ENCODE peak calls at places on chromosome 14, in five cellular contexts. N, T, B, G and X are unnamed samples.

GRCh38 chr14:38737657-38738056 is 365.4 kb downstream of the SEC23A start:
- DNase-seq in N (peak), T (no peak), B (peak), G (no peak), X (no peak)

GRCh38 chr14:25111061-25111601 is 61.2 kb upstream of the STXBP6 start:
- DNase-seq in N (peak), T (peak), B (no peak), G (no peak), X (no peak)

GRCh38 chr14:75184447-75184846 is 8.0 kb upstream of the TMED10 start:
- DNase-seq in N (no peak), T (peak), B (no peak), G (no peak), X (no peak)

GRCh38 chr14:71143391-71144290 is 236.4 kb downstream of the PCNX1 start:
- DNase-seq in N (no peak), T (peak), B (no peak), G (no peak), X (peak)

GRCh38 chr14:72830786-72831583 is 62.9 kb downstream of the DPF3 start:
- DNase-seq in N (peak), T (peak), B (peak), G (peak), X (no peak)

GRCh38 chr14:23006544-23007419 is 3.2 kb downstream of the C14orf93 start:
- DNase-seq in N (peak), T (peak), B (peak), G (peak), X (peak)

GRCh38 chr14:37034410-37035285 is 137.8 kb downstream of the SLC25A21 start:
- DNase-seq in N (no peak), T (peak), B (no peak), G (no peak), X (no peak)

GRCh38 chr14:100524933-100525243 is 62.3 kb downstream of the BEGAIN start:
- DNase-seq in N (peak), T (peak), B (peak), G (peak), X (peak)

GRCh38 chr14:24160499-24160849 is 591 bp upstream of the IRF9 start:
- DNase-seq in N (no peak), T (no peak), B (no peak), G (no peak), X (no peak)

GRCh38 chr14:24051789-24052655 is at the start of gene CARMIL3:
- DNase-seq in N (peak), T (peak), B (peak), G (peak), X (peak)

GRCh38 chr14:81323621-81324400 is 76.3 kb downstream of the STON2 start:
- DNase-seq in N (peak), T (no peak), B (peak), G (peak), X (no peak)

GRCh38 chr14:24852312-24853060 is 197.5 kb downstream of the STXBP6 start:
- DNase-seq in N (peak), T (no peak), B (no peak), G (peak), X (no peak)

GRCh38 chr14:97878727-97879126 is 1081.5 kb downstream of the VRK1 start:
- DNase-seq in N (no peak), T (peak), B (no peak), G (peak), X (peak)

GRCh38 chr14:100611811-100612480 is 24.7 kb upstream of the BEGAIN start:
- DNase-seq in N (no peak), T (no peak), B (peak), G (no peak), X (no peak)

GRCh38 chr14:84987042-84987441 is 542.9 kb upstream of the FLRT2 start:
- DNase-seq in N (no peak), T (no peak), B (no peak), G (no peak), X (no peak)

GRCh38 chr14:85296466-85297210 is 233.3 kb upstream of the FLRT2 start:
- DNase-seq in N (no peak), T (peak), B (no peak), G (no peak), X (no peak)

GRCh38 chr14:56002876-56003625 is 115.2 kb upstream of the PELI2 start:
- DNase-seq in N (peak), T (no peak), B (no peak), G (no peak), X (peak)

GRCh38 chr14:25953532-25954144 is 644.2 kb downstream of the NOVA1 start:
- DNase-seq in N (no peak), T (peak), B (no peak), G (peak), X (no peak)

GRCh38 chr14:74358176-74358829 is 10.0 kb downstream of the VRTN start:
- DNase-seq in N (no peak), T (no peak), B (no peak), G (no peak), X (no peak)

GRCh38 chr14:101458536-101459391 is 102.5 kb upstream of the DIO3 start:
- DNase-seq in N (peak), T (no peak), B (peak), G (no peak), X (no peak)

GRCh38 chr14:96225745-96226151 is 21.1 kb downstream of the BDKRB2 start:
- DNase-seq in N (peak), T (peak), B (peak), G (peak), X (no peak)

GRCh38 chr14:49865431-49865859 is 12.9 kb upstream of the NEMF start:
- DNase-seq in N (peak), T (peak), B (peak), G (peak), X (peak)

GRCh38 chr14:35578135-35578534 is 44.2 kb downstream of the INSM2 start:
- DNase-seq in N (no peak), T (no peak), B (no peak), G (no peak), X (no peak)

GRCh38 chr14:49853572-49854375 is 1.2 kb upstream of the NEMF start:
- DNase-seq in N (peak), T (peak), B (peak), G (peak), X (peak)

GRCh38 chr14:67583711-67584644 is 16.1 kb downstream of the PIGH start:
- DNase-seq in N (peak), T (peak), B (peak), G (peak), X (peak)

GRCh38 chr14:100405752-100406455 is 82.8 kb downstream of the SLC25A47 start:
- DNase-seq in N (no peak), T (no peak), B (no peak), G (peak), X (no peak)

GRCh38 chr14:54848910-54849309 is 53.7 kb downstream of the GCH1 start:
- DNase-seq in N (peak), T (no peak), B (no peak), G (no peak), X (no peak)

GRCh38 chr14:41859336-41859735 is 252.7 kb downstream of the LRFN5 start:
- DNase-seq in N (no peak), T (peak), B (no peak), G (no peak), X (no peak)

DNA sequence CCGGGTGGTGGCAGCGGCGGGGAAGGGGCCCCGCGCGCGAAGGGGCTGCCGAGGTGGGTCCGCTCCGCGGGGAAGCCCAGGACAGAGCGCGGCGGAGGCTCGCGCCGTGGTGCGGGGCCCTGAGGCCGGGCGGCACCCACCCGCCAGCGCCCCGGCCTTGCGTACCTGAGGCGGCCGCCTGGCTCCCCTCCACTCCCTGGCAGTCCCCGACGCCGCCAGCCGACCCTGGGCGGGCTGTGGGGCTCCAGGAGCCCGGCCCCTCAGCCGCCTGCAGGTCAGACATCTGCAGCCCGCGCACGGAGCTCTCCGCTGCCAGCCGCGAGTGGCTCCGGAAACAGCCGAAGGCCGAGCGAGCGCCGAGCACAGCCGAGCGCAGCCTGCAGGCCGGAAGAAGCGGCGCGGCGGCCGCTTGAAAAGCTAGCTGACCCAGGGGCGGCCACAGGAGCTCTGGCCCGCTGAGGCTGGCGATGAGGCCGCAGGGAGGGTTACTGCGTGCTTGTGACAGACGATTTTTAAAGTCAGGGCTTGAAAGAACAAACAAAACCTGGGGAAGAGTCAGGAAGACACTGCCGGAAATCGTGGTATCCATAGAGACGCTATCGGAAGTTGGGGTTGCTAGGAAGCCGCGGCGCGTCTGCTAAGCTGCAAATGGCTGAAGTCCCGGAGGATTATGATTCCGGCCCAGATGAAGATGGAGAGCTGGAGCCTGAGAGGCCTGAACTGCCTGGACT is at the start of the genes SAMD15 and TMED8:
- DNase-seq in N (peak), T (peak), B (peak), G (peak), X (peak)
- TF ChIP-seq CTCF in N (no peak), T (no peak), B (peak), G (peak), X (no peak)

DNA sequence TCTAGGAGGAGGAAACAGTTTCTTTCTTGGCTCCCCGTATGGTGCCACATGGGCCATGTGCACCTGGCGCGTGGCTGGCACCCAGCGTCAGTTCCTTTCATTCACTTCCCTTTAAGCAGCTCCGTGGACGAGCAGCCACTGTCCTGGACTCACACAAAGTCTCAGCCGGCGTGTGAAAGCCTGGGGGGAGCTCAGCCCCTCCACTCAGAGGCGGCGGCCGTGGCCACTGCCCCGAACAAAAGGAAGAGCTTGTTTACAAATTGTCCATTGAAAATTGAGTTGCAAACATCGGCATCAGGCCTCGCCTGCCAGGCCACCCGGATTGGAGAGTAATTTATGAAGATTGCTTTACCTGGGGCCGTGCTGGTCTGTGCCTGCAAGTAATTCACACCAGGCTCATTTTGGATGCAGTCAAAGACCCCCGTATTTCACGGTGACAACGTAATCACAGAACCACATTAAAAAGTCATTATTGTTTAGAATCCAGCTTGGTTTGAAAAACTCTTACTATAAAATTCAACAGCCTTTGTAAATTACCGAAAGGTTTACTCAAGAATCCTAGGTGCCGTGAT is 101.7 kb upstream of the C14orf180 start:
- DNase-seq in N (no peak), T (no peak), B (no peak), G (no peak), X (no peak)
- TF ChIP-seq CTCF in N (no peak), T (no peak), B (no peak), G (no peak), X (no peak)

GRCh38 chr14:93184391-93185332 is at the start of the genes LYSET and MOAP1:
- DNase-seq in N (peak), T (peak), B (peak), G (peak), X (peak)
- TF ChIP-seq CTCF in N (peak), T (no peak), B (peak), G (no peak), X (peak)

DNA sequence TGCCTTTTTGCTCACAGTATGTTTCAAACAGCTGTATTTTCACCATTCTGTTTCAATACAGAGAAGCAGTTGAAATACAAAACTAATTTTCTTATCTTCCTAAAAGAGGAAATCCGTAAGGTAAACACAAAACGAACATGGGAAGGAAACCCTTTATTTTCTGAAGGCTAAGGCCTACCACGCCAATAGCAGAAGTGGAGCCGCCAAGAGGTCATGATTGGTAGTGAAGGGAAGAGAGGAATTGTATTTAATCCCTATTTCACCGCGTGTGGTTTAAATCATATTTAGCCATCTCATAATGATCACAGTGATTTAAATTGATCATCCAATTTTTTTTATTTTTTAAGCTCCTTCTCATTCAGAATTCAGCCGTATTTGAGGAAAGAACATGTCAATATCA is 398.2 kb downstream of the PRKD1 start:
- DNase-seq in N (peak), T (peak), B (peak), G (no peak), X (no peak)
- TF ChIP-seq CTCF in N (peak), T (peak), B (peak), G (no peak), X (no peak)